ENCODE peak calls at places on chromosomes 5 and 9, in nine cellular contexts. B, A, L, Q, O, T, G, E and S are unnamed samples.

GRCh38 chr9:37923121-37923795 is 19.3 kb upstream of the SLC25A51 start:
- DNase-seq in L (no peak), G (no peak), B (no peak), Q (no peak), E (no peak), T (no peak), O (no peak), A (no peak), S (no peak)

GRCh38 chr5:1909346-1909985 is 26.7 kb upstream of the IRX4 start:
- DNase-seq in A (no peak), T (no peak), L (no peak), G (no peak), O (no peak), E (no peak), B (no peak), Q (no peak), S (no peak)

GRCh38 chr5:127210082-127210481 is 80.5 kb upstream of the MEGF10 start:
- DNase-seq in T (no peak), O (no peak), G (no peak), Q (no peak), E (no peak), L (no peak), A (no peak), B (no peak), S (no peak)

GRCh38 chr5:41517909-41518308 is 7.5 kb upstream of the PLCXD3 start:
- DNase-seq in O (no peak), E (no peak), B (no peak), A (no peak), T (peak), Q (no peak), L (no peak), G (peak), S (peak)

GRCh38 chr5:15966066-15966640 is 213.4 kb downstream of the MARCHF11 start:
- DNase-seq in G (peak), B (no peak), Q (no peak), A (no peak), O (no peak), E (no peak), T (no peak), L (no peak), S (peak)

GRCh38 chr5:168401880-168402279 is 84.4 kb upstream of the RARS1 start:
- DNase-seq in A (no peak), L (peak), O (no peak), B (no peak), E (no peak), Q (no peak), G (no peak), T (no peak), S (no peak)

GRCh38 chr5:73280821-73281746 is 108.1 kb downstream of the TMEM174 start:
- DNase-seq in B (no peak), G (peak), A (no peak), E (no peak), Q (no peak), T (peak), O (no peak), L (peak), S (peak)

GRCh38 chr5:1805736-1806135 is 4.5 kb downstream of the NDUFS6 start:
- DNase-seq in Q (no peak), B (no peak), L (no peak), E (no peak), G (no peak), T (no peak), A (no peak), O (no peak), S (no peak)

GRCh38 chr5:59813761-59814562 is 79.6 kb downstream of the PDE4D start:
- DNase-seq in L (no peak), O (no peak), A (no peak), T (peak), B (no peak), E (no peak), G (peak), Q (peak), S (peak)

GRCh38 chr5:157335534-157336422 is 69.9 kb downstream of the CYFIP2 start:
- DNase-seq in L (no peak), A (no peak), E (no peak), O (no peak), B (no peak), T (no peak), Q (no peak), G (peak), S (no peak)

GRCh38 chr5:137376127-137376526 is 123.0 kb downstream of the SPOCK1 start:
- DNase-seq in E (no peak), A (no peak), L (no peak), T (no peak), B (peak), O (no peak), Q (no peak), G (no peak), S (no peak)

GRCh38 chr5:77638763-77639451 is 394 bp upstream of the OTP start:
- DNase-seq in O (no peak), G (no peak), Q (no peak), E (no peak), T (no peak), L (no peak), B (no peak), A (no peak), S (no peak)

GRCh38 chr5:38373733-38374132 is 115.4 kb downstream of the EGFLAM start:
- DNase-seq in B (no peak), A (no peak), G (peak), L (no peak), E (no peak), T (peak), O (no peak), Q (no peak), S (peak)

GRCh38 chr5:134547579-134547978 is 22.1 kb downstream of the JADE2 start:
- DNase-seq in L (peak), T (peak), A (no peak), O (no peak), Q (no peak), E (no peak), B (no peak), G (peak), S (peak)